ENCODE peak calls at places on chromosomes 3 and 15, in seven cellular contexts. O, D, C, B, M, G and J are unnamed samples. For H3K36me3, the result is how much of the 10 kb centered on the place peaks cover.

GRCh38 chr3:99716463-99716995 is 78.1 kb downstream of the COL8A1 start:
- DNase-seq in O (no peak), D (no peak), C (no peak), B (peak), M (no peak), G (no peak), J (no peak)

GRCh38 chr3:128476659-128477058 is 10.0 kb upstream of the DNAJB8 start:
- DNase-seq in O (no peak), D (no peak), C (no peak), B (no peak), M (no peak), G (no peak), J (no peak)

GRCh38 chr3:38143511-38143910 is 5.0 kb downstream of the MYD88 start:
- DNase-seq in O (no peak), D (no peak), C (no peak), B (no peak), M (no peak), G (no peak), J (no peak)

GRCh38 chr3:147655236-147655635 is 246.1 kb downstream of the ZIC1 start:
- DNase-seq in O (no peak), D (no peak), C (no peak), B (peak), M (no peak), G (no peak), J (no peak)

GRCh38 chr15:74791667-74792066 is 9.8 kb downstream of the CSK start:
- DNase-seq in O (no peak), D (no peak), C (no peak), B (no peak), M (no peak), G (no peak), J (no peak)

GRCh38 chr3:15148614-15149013 is 49.7 kb upstream of the RBSN start:
- DNase-seq in O (peak), D (no peak), C (no peak), B (no peak), M (no peak), G (peak), J (peak)

GRCh38 chr3:146117406-146118285 is 43.3 kb downstream of the PLOD2 start:
- DNase-seq in O (no peak), D (no peak), C (peak), B (peak), M (no peak), G (no peak), J (no peak)

GRCh38 chr3:196969660-196970546 is 1.3 kb upstream of the PIGZ start:
- DNase-seq in O (peak), D (peak), C (peak), B (peak), M (peak), G (peak), J (peak)

GRCh38 chr3:134356411-134357040 is 17.7 kb downstream of the AMOTL2 start:
- DNase-seq in O (no peak), D (no peak), C (no peak), B (no peak), M (peak), G (no peak), J (peak)

GRCh38 chr15:78949461-78949860 is 4.6 kb upstream of the CTSH start:
- DNase-seq in O (peak), D (no peak), C (no peak), B (no peak), M (no peak), G (no peak), J (no peak)

GRCh38 chr3:87228316-87228715 is 1.2 kb downstream of the CHMP2B start:
- DNase-seq in O (no peak), D (no peak), C (peak), B (peak), M (no peak), G (no peak), J (no peak)

GRCh38 chr3:155079795-155080546 is at the start of gene MME:
- DNase-seq in O (peak), D (peak), C (peak), B (peak), M (peak), G (peak), J (peak)

GRCh38 chr3:45790611-45791010 is 5.7 kb downstream of the SLC6A20 start:
- DNase-seq in O (no peak), D (no peak), C (no peak), B (no peak), M (no peak), G (peak), J (no peak)

GRCh38 chr15:39108021-39108420 is 472.9 kb upstream of the THBS1 start:
- DNase-seq in O (no peak), D (no peak), C (no peak), B (no peak), M (no peak), G (no peak), J (no peak)

GRCh38 chr15:90024406-90024805 is 23.3 kb downstream of the ZNF710 start:
- DNase-seq in O (peak), D (no peak), C (no peak), B (no peak), M (no peak), G (no peak), J (no peak)

DNA sequence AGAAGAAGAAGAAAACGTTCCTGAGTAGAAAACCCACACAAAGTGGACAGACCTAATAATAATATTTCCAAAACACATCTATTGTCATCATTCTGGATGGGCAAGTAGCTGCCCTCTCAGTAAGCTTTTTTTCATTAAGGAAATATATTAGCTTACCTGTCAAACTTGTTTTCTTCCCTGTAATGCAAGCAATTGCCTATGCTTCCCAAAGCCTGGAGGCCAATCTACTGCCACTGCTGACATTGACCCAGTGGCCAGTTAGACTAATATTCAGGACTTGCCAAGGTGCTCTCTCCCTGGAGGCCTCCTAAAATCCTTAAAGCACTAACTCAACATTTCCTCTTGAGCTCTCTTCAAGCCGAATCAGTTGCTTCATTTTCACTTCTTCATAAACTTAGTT is 86.7 kb downstream of the TAMM41 start:
- DNase-seq in O (no peak), D (no peak), C (no peak), B (no peak), M (no peak), G (no peak), J (no peak)
- H3K36me3 ChIP-seq in O (under half), D (under half), C (under half), B (under half), M (under half), G (under half), J (under half)

DNA sequence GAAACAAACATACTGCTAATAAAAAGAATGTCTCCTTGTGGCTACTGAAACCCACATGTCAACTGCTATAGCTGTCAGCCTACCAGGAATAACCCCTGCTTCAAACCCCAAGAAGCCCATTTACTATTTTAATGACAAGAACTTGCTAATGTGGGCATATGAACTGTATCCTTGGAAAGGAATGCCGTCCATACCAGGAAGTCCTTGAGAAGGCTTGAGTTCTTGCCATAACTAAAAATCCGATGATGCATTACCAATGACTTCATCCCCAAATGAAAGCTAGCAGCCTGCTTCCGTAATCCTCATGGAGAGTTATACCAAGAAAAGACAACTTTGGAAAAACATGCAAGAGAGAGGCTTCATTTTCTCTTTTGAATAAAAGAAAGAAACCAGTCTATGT is 34.8 kb downstream of the MINDY4B start:
- DNase-seq in O (no peak), D (no peak), C (peak), B (peak), M (no peak), G (no peak), J (no peak)
- H3K36me3 ChIP-seq in O (under half), D (under half), C (under half), B (under half), M (under half), G (under half), J (under half)

GRCh38 chr3:13352621-13353131 is 67.4 kb downstream of the NUP210 start:
- DNase-seq in O (no peak), D (no peak), C (peak), B (peak), M (no peak), G (peak), J (no peak)
- H3K36me3 ChIP-seq in O (under half), D (half or more), C (under half), B (under half), M (under half), G (half or more), J (under half)

GRCh38 chr15:44500555-44500954 is 36.4 kb upstream of the EIF3J start:
- DNase-seq in O (no peak), D (no peak), C (no peak), B (no peak), M (no peak), G (no peak), J (no peak)
- H3K36me3 ChIP-seq in O (under half), D (half or more), C (under half), B (under half), M (half or more), G (half or more), J (under half)

GRCh38 chr15:25106209-25106608 is 151.4 kb downstream of the SNRPN start:
- DNase-seq in O (no peak), D (no peak), C (no peak), B (no peak), M (no peak), G (no peak), J (no peak)
- H3K36me3 ChIP-seq in O (under half), D (half or more), C (under half), B (under half), M (half or more), G (half or more), J (under half)

GRCh38 chr3:47421741-47422649 is 41.2 kb downstream of the PTPN23 start:
- DNase-seq in O (peak), D (peak), C (no peak), B (no peak), M (peak), G (peak), J (peak)
- H3K36me3 ChIP-seq in O (under half), D (half or more), C (under half), B (under half), M (half or more), G (half or more), J (under half)